ENCODE peak calls at places on chromosome 13, in five cellular contexts. M, Q, B, U and J are unnamed samples.

GRCh38 chr13:42815686-42816085 is 34.3 kb downstream of the FAM216B start:
- DNase-seq in M (no peak), Q (no peak), B (no peak), U (no peak), J (no peak)

GRCh38 chr13:86760620-86761019 is 910.6 kb upstream of the SLITRK5 start:
- DNase-seq in B (no peak), M (no peak), Q (no peak), U (no peak), J (no peak)

GRCh38 chr13:32150794-32151193 is 119.2 kb downstream of the FRY start:
- DNase-seq in Q (no peak), U (no peak), M (no peak), B (no peak), J (no peak)

GRCh38 chr13:69566104-69566716 is 541.4 kb upstream of the ATXN8OS start:
- DNase-seq in Q (no peak), B (no peak), M (no peak), U (no peak), J (no peak)

GRCh38 chr13:100533588-100534041 is 55.0 kb downstream of the GGACT start:
- DNase-seq in U (no peak), M (no peak), B (no peak), Q (peak; percentile 24), J (no peak)

GRCh38 chr13:63910406-63910957 is 2494.8 kb upstream of the PCDH20 start:
- DNase-seq in Q (peak; percentile 4), B (no peak), M (no peak), U (no peak), J (no peak)

GRCh38 chr13:111216166-111216960 is 101.3 kb downstream of the ARHGEF7 start:
- DNase-seq in B (no peak), Q (peak; percentile 38), U (no peak), M (no peak), J (no peak)

GRCh38 chr13:110380359-110381028 is 73.4 kb downstream of the COL4A2 start:
- DNase-seq in M (no peak), U (no peak), Q (no peak), B (no peak), J (no peak)

GRCh38 chr13:51849145-51850101 is 4.4 kb upstream of the TMEM272 start:
- DNase-seq in B (no peak), M (peak; percentile 39), U (no peak), Q (peak; percentile 23), J (no peak)

GRCh38 chr13:74406439-74406838 is 272.2 kb upstream of the KLF12 start:
- DNase-seq in B (no peak), U (no peak), Q (no peak), M (no peak), J (no peak)

GRCh38 chr13:21710163-21710562 is 39.3 kb downstream of the FGF9 start:
- DNase-seq in Q (no peak), U (no peak), M (no peak), B (no peak), J (no peak)

GRCh38 chr13:109654341-109655205 is 131.8 kb downstream of the IRS2 start:
- DNase-seq in B (no peak), M (no peak), U (no peak), Q (no peak), J (no peak)

GRCh38 chr13:71339736-71340135 is 527.3 kb downstream of the DACH1 start:
- DNase-seq in Q (no peak), U (no peak), B (no peak), M (no peak), J (no peak)

GRCh38 chr13:112647256-112647655 is 42.6 kb upstream of the ATP11A start:
- DNase-seq in Q (no peak), B (no peak), U (no peak), M (no peak), J (no peak)

GRCh38 chr13:77544365-77544764 is 8.9 kb downstream of the SCEL start:
- DNase-seq in U (no peak), B (no peak), Q (no peak), M (no peak), J (no peak)

GRCh38 chr13:98792321-98792720 is 39.8 kb upstream of the SLC15A1 start:
- DNase-seq in B (no peak), Q (no peak), M (no peak), U (no peak), J (no peak)

GRCh38 chr13:101773062-101773461 is 320.6 kb downstream of the ITGBL1 start:
- DNase-seq in M (no peak), U (no peak), Q (no peak), B (no peak), J (no peak)

GRCh38 chr13:31870511-31870910 is 131.2 kb downstream of the RXFP2 start:
- DNase-seq in B (no peak), M (no peak), U (no peak), Q (no peak), J (no peak)

GRCh38 chr13:33175991-33176390 is 109.6 kb downstream of the STARD13 start:
- DNase-seq in B (no peak), M (no peak), U (no peak), Q (no peak), J (no peak)